ENCODE peak calls at places on chromosomes 16 and 17, in six cellular contexts. One of them, this sample, is unnamed.

GRCh38 chr17:39872700-39873099 is 4.7 kb downstream of the ZPBP2 start:
- DNase-seq in K562: no peak
- DNase-seq in GM12878: no peak
- DNase-seq in HepG2: peak; percentile 20
- DNase-seq in H1: no peak
- DNase-seq in GM12891: no peak
- DNase-seq in this sample: no peak

GRCh38 chr16:25013049-25013448 is 2.1 kb downstream of the ARHGAP17 start:
- DNase-seq in GM12878: no peak
- DNase-seq in K562: no peak
- DNase-seq in GM12891: no peak
- DNase-seq in HepG2: no peak
- DNase-seq in H1: no peak
- DNase-seq in this sample: no peak

GRCh38 chr17:40224707-40225092 is 5.6 kb downstream of the WIPF2 start:
- DNase-seq in H1: no peak
- DNase-seq in GM12878: no peak
- DNase-seq in HepG2: no peak
- DNase-seq in K562: no peak
- DNase-seq in GM12891: no peak
- DNase-seq in this sample: no peak

GRCh38 chr16:1991135-1991551 is 1.4 kb downstream of the SYNGR3 start:
- DNase-seq in GM12891: no peak
- DNase-seq in GM12878: peak; percentile 71
- DNase-seq in K562: no peak
- DNase-seq in HepG2: no peak
- DNase-seq in H1: peak; percentile 61
- DNase-seq in this sample: no peak

GRCh38 chr16:381788-382717 is at the start of gene PGAP6:
- DNase-seq in HepG2: no peak
- DNase-seq in GM12891: peak; percentile 95
- DNase-seq in GM12878: no peak
- DNase-seq in K562: peak; percentile 92
- DNase-seq in H1: peak; percentile 70
- DNase-seq in this sample: peak; percentile 91

GRCh38 chr17:67477687-67478086 is 100.6 kb downstream of the PITPNC1 start:
- DNase-seq in HepG2: no peak
- DNase-seq in K562: no peak
- DNase-seq in GM12878: no peak
- DNase-seq in GM12891: no peak
- DNase-seq in H1: no peak
- DNase-seq in this sample: no peak

GRCh38 chr16:29645699-29646187 is 17.3 kb upstream of the SPN start:
- DNase-seq in GM12878: peak; percentile 83
- DNase-seq in GM12891: peak; percentile 46
- DNase-seq in H1: no peak
- DNase-seq in K562: peak; percentile 79
- DNase-seq in HepG2: peak; percentile 89
- DNase-seq in this sample: no peak

GRCh38 chr16:89556750-89557149 is 3.7 kb upstream of the RPL13 start:
- DNase-seq in H1: no peak
- DNase-seq in GM12891: no peak
- DNase-seq in K562: no peak
- DNase-seq in GM12878: no peak
- DNase-seq in HepG2: no peak
- DNase-seq in this sample: no peak

GRCh38 chr17:78995761-78996451 is 13.7 kb downstream of the CANT1 start:
- DNase-seq in K562: no peak
- DNase-seq in GM12878: no peak
- DNase-seq in HepG2: no peak
- DNase-seq in GM12891: peak; percentile 9
- DNase-seq in H1: no peak
- DNase-seq in this sample: no peak

GRCh38 chr17:8084250-8084649 is 3.3 kb downstream of the ALOX12B start:
- DNase-seq in K562: no peak
- DNase-seq in GM12891: no peak
- DNase-seq in GM12878: no peak
- DNase-seq in H1: no peak
- DNase-seq in HepG2: no peak
- DNase-seq in this sample: no peak

GRCh38 chr17:75365009-75365930 is 40.2 kb downstream of the GRB2 start:
- DNase-seq in GM12878: no peak
- DNase-seq in H1: no peak
- DNase-seq in HepG2: no peak
- DNase-seq in GM12891: no peak
- DNase-seq in K562: no peak
- DNase-seq in this sample: no peak

GRCh38 chr17:74569392-74570003 is 2.2 kb upstream of the CD300H start:
- DNase-seq in GM12891: no peak
- DNase-seq in K562: no peak
- DNase-seq in GM12878: no peak
- DNase-seq in H1: no peak
- DNase-seq in HepG2: no peak
- DNase-seq in this sample: no peak

GRCh38 chr17:12637015-12637414 is 28.7 kb upstream of the MYOCD start:
- DNase-seq in HepG2: no peak
- DNase-seq in GM12891: no peak
- DNase-seq in K562: no peak
- DNase-seq in H1: no peak
- DNase-seq in GM12878: no peak
- DNase-seq in this sample: no peak

GRCh38 chr16:17887963-17888362 is 417.2 kb upstream of the XYLT1 start:
- DNase-seq in HepG2: no peak
- DNase-seq in H1: no peak
- DNase-seq in K562: no peak
- DNase-seq in GM12891: no peak
- DNase-seq in GM12878: no peak
- DNase-seq in this sample: no peak

GRCh38 chr17:43326490-43327275 is 72.1 kb upstream of the ARL4D start:
- DNase-seq in K562: no peak
- DNase-seq in H1: no peak
- DNase-seq in GM12891: no peak
- DNase-seq in GM12878: no peak
- DNase-seq in HepG2: no peak
- DNase-seq in this sample: no peak

GRCh38 chr17:81165246-81166032 is at the start of gene PVALEF:
- DNase-seq in H1: peak; percentile 72
- DNase-seq in HepG2: peak; percentile 48
- DNase-seq in GM12891: no peak
- DNase-seq in GM12878: no peak
- DNase-seq in K562: no peak
- DNase-seq in this sample: no peak

GRCh38 chr17:7183433-7184090 is 4.4 kb upstream of the ASGR1 start:
- DNase-seq in HepG2: peak; percentile 72
- DNase-seq in H1: no peak
- DNase-seq in K562: no peak
- DNase-seq in GM12891: no peak
- DNase-seq in GM12878: no peak
- DNase-seq in this sample: no peak

GRCh38 chr17:42526031-42526444 is 10.0 kb upstream of the NAGLU start:
- DNase-seq in H1: no peak
- DNase-seq in HepG2: no peak
- DNase-seq in GM12878: no peak
- DNase-seq in K562: no peak
- DNase-seq in GM12891: no peak
- DNase-seq in this sample: no peak

GRCh38 chr17:31248986-31249385 is 48.1 kb downstream of the OMG start:
- DNase-seq in K562: no peak
- DNase-seq in GM12878: no peak
- DNase-seq in GM12891: no peak
- DNase-seq in H1: no peak
- DNase-seq in HepG2: no peak
- DNase-seq in this sample: no peak

DNA sequence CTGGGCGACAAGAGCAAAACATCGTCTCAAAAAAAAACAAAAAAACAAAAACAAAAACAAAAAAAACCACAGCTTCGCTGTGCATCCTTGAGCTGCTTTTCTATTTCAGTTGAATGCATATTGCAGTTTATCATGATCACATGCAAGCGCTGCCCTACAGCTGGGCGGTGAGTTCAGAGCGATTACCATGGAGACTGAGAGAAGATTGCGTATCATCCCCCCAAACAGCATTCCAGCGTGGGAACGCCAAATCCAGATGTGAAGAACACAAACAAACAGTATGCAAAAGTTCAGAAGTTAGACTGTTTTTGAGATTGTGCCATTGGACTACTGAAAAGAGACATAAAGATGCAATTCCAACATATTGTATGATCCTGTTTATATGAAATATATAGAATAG is 15.1 kb upstream of the SLC52A1 start:
- DNase-seq in GM12878: no peak
- DNase-seq in K562: no peak
- DNase-seq in GM12891: no peak
- DNase-seq in HepG2: no peak
- DNase-seq in H1: no peak
- DNase-seq in this sample: no peak
- TF ChIP-seq TAF1 in GM12878: no peak
- TF ChIP-seq TAF1 in K562: no peak
- TF ChIP-seq TAF1 in GM12891: no peak
- TF ChIP-seq TAF1 in HepG2: no peak
- TF ChIP-seq TAF1 in H1: no peak
- TF ChIP-seq TAF1 in this sample: no peak

GRCh38 chr16:57301126-57301817 is 16.8 kb upstream of the PLLP start:
- DNase-seq in K562: no peak
- DNase-seq in H1: no peak
- DNase-seq in GM12878: no peak
- DNase-seq in HepG2: no peak
- DNase-seq in GM12891: no peak
- DNase-seq in this sample: no peak
- TF ChIP-seq POLR2A in K562: no peak
- TF ChIP-seq POLR2A in H1: no peak
- TF ChIP-seq POLR2A in GM12878: no peak
- TF ChIP-seq POLR2A in HepG2: no peak
- TF ChIP-seq POLR2A in GM12891: no peak
- TF ChIP-seq POLR2A in this sample: no peak

GRCh38 chr17:49216482-49216881 is 6.0 kb downstream of the ABI3 start:
- DNase-seq in HepG2: no peak
- DNase-seq in H1: no peak
- DNase-seq in GM12878: no peak
- DNase-seq in K562: no peak
- DNase-seq in GM12891: no peak
- DNase-seq in this sample: no peak

GRCh38 chr17:49218941-49219913 is 8.7 kb downstream of the ABI3 start:
- DNase-seq in GM12891: peak; percentile 58
- DNase-seq in HepG2: no peak
- DNase-seq in K562: peak; percentile 67
- DNase-seq in GM12878: peak; percentile 76
- DNase-seq in H1: peak; percentile 68
- DNase-seq in this sample: peak; percentile 59

GRCh38 chr17:49219987-49220386 is 9.5 kb downstream of the ABI3 start:
- DNase-seq in GM12891: no peak
- DNase-seq in GM12878: no peak
- DNase-seq in HepG2: no peak
- DNase-seq in K562: peak; percentile 30
- DNase-seq in H1: no peak
- DNase-seq in this sample: no peak

GRCh38 chr17:49216953-49217650 is 6.6 kb downstream of the ABI3 start:
- DNase-seq in K562: peak; percentile 35
- DNase-seq in GM12891: no peak
- DNase-seq in GM12878: no peak
- DNase-seq in HepG2: no peak
- DNase-seq in H1: no peak
- DNase-seq in this sample: no peak

GRCh38 chr17:49217651-49218413 is 7.3 kb downstream of the ABI3 start:
- DNase-seq in GM12878: peak; percentile 93
- DNase-seq in HepG2: no peak
- DNase-seq in H1: no peak
- DNase-seq in GM12891: peak; percentile 74
- DNase-seq in K562: no peak
- DNase-seq in this sample: peak; percentile 77
- TF ChIP-seq POLR2AphosphoS5 in GM12878: peak; percentile 65
- TF ChIP-seq POLR2AphosphoS5 in HepG2: no peak
- TF ChIP-seq POLR2AphosphoS5 in H1: no peak
- TF ChIP-seq POLR2AphosphoS5 in GM12891: peak; percentile 61
- TF ChIP-seq POLR2AphosphoS5 in K562: no peak
- TF ChIP-seq POLR2AphosphoS5 in this sample: peak; percentile 40

DNA sequence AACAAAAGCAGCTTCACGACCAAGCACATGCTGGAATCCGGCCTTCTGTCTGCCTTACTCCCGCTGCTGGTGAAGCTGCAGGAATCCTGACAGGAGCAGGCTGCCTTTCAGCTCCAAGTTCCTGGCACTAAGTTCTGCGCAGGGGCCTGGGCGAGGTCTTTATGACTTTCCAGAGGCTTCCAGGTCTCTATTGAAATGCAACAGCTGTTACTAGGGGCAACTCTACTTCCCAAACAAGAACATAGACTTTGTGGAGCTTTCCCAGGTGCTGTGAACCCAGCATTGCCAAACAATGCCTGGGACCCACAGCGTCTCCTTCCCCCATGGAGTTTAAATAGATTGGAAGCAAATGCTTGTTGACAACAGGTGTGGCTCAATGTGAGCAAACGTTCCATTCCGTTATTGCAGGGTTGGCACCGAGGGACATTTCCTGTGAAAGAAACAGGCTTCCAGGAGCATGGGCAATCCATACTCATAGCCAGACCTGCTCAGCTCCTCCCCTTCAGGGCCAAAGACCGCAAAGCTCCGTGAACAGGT is 156.0 kb downstream of the CDH13 start:
- DNase-seq in H1: peak; percentile 50
- DNase-seq in K562: no peak
- DNase-seq in HepG2: no peak
- DNase-seq in GM12891: no peak
- DNase-seq in GM12878: no peak
- DNase-seq in this sample: no peak
- TF ChIP-seq TAF1 in H1: no peak
- TF ChIP-seq TAF1 in K562: no peak
- TF ChIP-seq TAF1 in HepG2: no peak
- TF ChIP-seq TAF1 in GM12891: no peak
- TF ChIP-seq TAF1 in GM12878: no peak
- TF ChIP-seq TAF1 in this sample: no peak

GRCh38 chr17:50710650-50711049 is 2.9 kb upstream of the ANKRD40 start:
- DNase-seq in H1: no peak
- DNase-seq in HepG2: no peak
- DNase-seq in GM12878: no peak
- DNase-seq in K562: no peak
- DNase-seq in GM12891: no peak
- DNase-seq in this sample: no peak

GRCh38 chr17:50710025-50710424 is 2.3 kb upstream of the ANKRD40 start:
- DNase-seq in H1: no peak
- DNase-seq in K562: no peak
- DNase-seq in GM12891: no peak
- DNase-seq in GM12878: no peak
- DNase-seq in HepG2: no peak
- DNase-seq in this sample: no peak

GRCh38 chr17:50707296-50708049 is at the start of gene ANKRD40:
- DNase-seq in HepG2: peak; percentile 88
- DNase-seq in GM12891: peak; percentile 69
- DNase-seq in GM12878: peak; percentile 67
- DNase-seq in H1: peak; percentile 86
- DNase-seq in K562: peak; percentile 91
- DNase-seq in this sample: peak; percentile 77

GRCh38 chr17:50712641-50713296 is 5.1 kb upstream of the ANKRD40 start:
- DNase-seq in GM12891: no peak
- DNase-seq in GM12878: no peak
- DNase-seq in H1: no peak
- DNase-seq in K562: no peak
- DNase-seq in HepG2: no peak
- DNase-seq in this sample: no peak

GRCh38 chr17:50708050-50709000 is 611 bp upstream of the ANKRD40 start:
- DNase-seq in K562: no peak
- DNase-seq in HepG2: no peak
- DNase-seq in GM12878: peak; percentile 17
- DNase-seq in H1: no peak
- DNase-seq in GM12891: no peak
- DNase-seq in this sample: no peak
- TF ChIP-seq POLR2A in K562: no peak
- TF ChIP-seq POLR2A in HepG2: no peak
- TF ChIP-seq POLR2A in GM12878: no peak
- TF ChIP-seq POLR2A in H1: no peak
- TF ChIP-seq POLR2A in GM12891: peak; percentile 9
- TF ChIP-seq POLR2A in this sample: no peak